ENCODE peak calls at places on chromosomes 3 and 15, in eight cellular contexts. H is uterus; I is CD8-positive, alpha-beta T cell; O is fibroblast of mammary gland; Q is A549; D is colonic mucosa; Z is fibroblast of the aortic adventitia; K is heart right ventricle. M is an unnamed sample.

GRCh38 chr15:48622227-48622626 is 23.3 kb downstream of the FBN1 start:
- DNase-seq in H (no peak), I (no peak), O (peak), Q (no peak), D (no peak), Z (peak), K (no peak), M (peak)

GRCh38 chr15:53558384-53558783 is 201.1 kb downstream of the WDR72 start:
- DNase-seq in H (no peak), I (no peak), O (no peak), Q (no peak), D (no peak), Z (no peak), K (no peak), M (no peak)

GRCh38 chr3:98966862-98967554 is 65.5 kb upstream of the DCBLD2 start:
- DNase-seq in H (no peak), I (no peak), O (peak), Q (peak), D (no peak), Z (no peak), K (no peak), M (no peak)

GRCh38 chr15:52184721-52185120 is 6.5 kb downstream of the GNB5 start:
- DNase-seq in H (no peak), I (no peak), O (no peak), Q (no peak), D (no peak), Z (no peak), K (no peak), M (no peak)

GRCh38 chr15:58931985-58932384 is 1.5 kb downstream of the SLTM start:
- DNase-seq in H (no peak), I (no peak), O (peak), Q (peak), D (peak), Z (peak), K (peak), M (peak)

GRCh38 chr3:172447611-172448579 is at the start of gene GHSR:
- DNase-seq in H (no peak), I (no peak), O (no peak), Q (no peak), D (no peak), Z (no peak), K (no peak), M (no peak)

GRCh38 chr15:99021669-99022068 is 14.1 kb upstream of the PGPEP1L start:
- DNase-seq in H (no peak), I (no peak), O (no peak), Q (no peak), D (no peak), Z (no peak), K (no peak), M (no peak)

GRCh38 chr3:30667250-30667585 is 60.8 kb downstream of the TGFBR2 start:
- DNase-seq in H (no peak), I (no peak), O (no peak), Q (no peak), D (no peak), Z (no peak), K (no peak), M (peak)

GRCh38 chr3:32685604-32686185 is 707 bp downstream of the CNOT10 start:
- DNase-seq in H (no peak), I (no peak), O (peak), Q (peak), D (no peak), Z (peak), K (no peak), M (peak)

GRCh38 chr3:155744091-155744625 is 713 bp downstream of the PLCH1 start:
- DNase-seq in H (no peak), I (no peak), O (no peak), Q (peak), D (peak), Z (peak), K (peak), M (peak)

GRCh38 chr15:61831505-61831921 is 228.7 kb downstream of the VPS13C start:
- DNase-seq in H (no peak), I (no peak), O (no peak), Q (no peak), D (no peak), Z (no peak), K (no peak), M (no peak)

GRCh38 chr3:186931487-186932280 is 1.4 kb downstream of the ST6GAL1 start:
- DNase-seq in H (peak), I (peak), O (peak), Q (no peak), D (peak), Z (peak), K (peak), M (peak)

GRCh38 chr3:192514081-192514753 is 213.1 kb downstream of the FGF12 start:
- DNase-seq in H (no peak), I (no peak), O (peak), Q (peak), D (no peak), Z (peak), K (no peak), M (peak)

GRCh38 chr3:153624310-153625030 is 462.4 kb downstream of the RAP2B start:
- DNase-seq in H (no peak), I (no peak), O (no peak), Q (no peak), D (no peak), Z (no peak), K (no peak), M (no peak)

GRCh38 chr3:25009665-25010064 is 418.4 kb upstream of the RARB start:
- DNase-seq in H (no peak), I (no peak), O (no peak), Q (no peak), D (no peak), Z (no peak), K (no peak), M (no peak)

GRCh38 chr3:138332472-138333073 is 2.9 kb upstream of the NME9 start:
- DNase-seq in H (no peak), I (no peak), O (peak), Q (peak), D (no peak), Z (peak), K (no peak), M (peak)

GRCh38 chr3:149376728-149377407 is 581 bp downstream of the TM4SF1 start:
- DNase-seq in H (no peak), I (no peak), O (peak), Q (no peak), D (no peak), Z (peak), K (peak), M (peak)

GRCh38 chr3:38031022-38031994 is 1.9 kb upstream of the PLCD1 start:
- DNase-seq in H (no peak), I (no peak), O (peak), Q (peak), D (peak), Z (peak), K (no peak), M (peak)

GRCh38 chr15:43241100-43241499 is 20.3 kb upstream of the EPB42 start:
- DNase-seq in H (peak), I (no peak), O (peak), Q (no peak), D (no peak), Z (peak), K (no peak), M (peak)

GRCh38 chr3:110576962-110577361 is 494.7 kb upstream of the NECTIN3 start:
- DNase-seq in H (no peak), I (no peak), O (peak), Q (peak), D (no peak), Z (peak), K (no peak), M (peak)

GRCh38 chr3:88003115-88003755 is 55.6 kb downstream of the CGGBP1 start:
- DNase-seq in H (no peak), I (no peak), O (peak), Q (peak), D (peak), Z (peak), K (no peak), M (peak)

GRCh38 chr3:4928277-4928789 is 50.9 kb upstream of the BHLHE40 start:
- DNase-seq in H (no peak), I (no peak), O (no peak), Q (no peak), D (no peak), Z (no peak), K (no peak), M (no peak)

DNA sequence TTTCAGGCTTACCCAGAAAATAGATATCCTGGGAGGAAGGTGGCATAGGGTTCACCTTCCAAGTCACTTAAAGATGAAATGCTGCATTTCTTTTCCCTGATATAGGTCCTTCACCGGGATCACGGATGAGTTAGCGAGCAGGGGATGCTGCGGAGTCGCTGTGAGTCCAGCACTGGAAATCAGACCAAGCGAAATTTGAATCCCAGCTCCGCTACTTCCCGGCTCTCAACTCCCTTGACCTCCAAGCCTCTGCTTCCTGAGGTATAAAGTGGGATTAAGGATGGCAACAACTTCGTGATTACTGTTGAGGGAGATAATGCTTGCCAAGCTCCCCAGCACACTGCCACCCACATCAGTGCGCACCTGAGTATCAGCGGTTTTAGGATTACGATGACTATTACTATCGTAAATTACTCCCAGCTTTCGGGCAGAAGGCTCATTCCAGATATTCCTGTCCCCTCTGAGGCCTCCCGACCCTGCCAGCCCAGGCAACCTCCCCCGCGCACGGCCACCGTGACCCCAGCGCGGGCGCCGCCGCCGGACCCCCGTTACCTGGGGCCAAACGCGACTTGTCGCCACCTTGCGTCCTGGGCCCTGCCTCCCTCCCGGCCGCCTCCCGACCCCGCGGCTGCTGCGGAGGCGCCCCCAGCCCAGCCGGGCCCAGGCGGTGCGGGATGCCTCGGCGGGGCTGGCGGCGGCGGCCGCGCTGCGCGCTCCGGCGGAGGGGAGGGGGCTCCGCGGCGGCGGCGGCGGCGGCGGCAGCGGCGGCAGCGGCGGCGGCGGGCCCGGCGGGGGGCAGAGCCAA is 542 bp upstream of the GPR27 start:
- DNase-seq in H (no peak), I (no peak), O (no peak), Q (no peak), D (no peak), Z (no peak), K (no peak), M (no peak)
- TF ChIP-seq CTCF in H (no peak), I (no peak), O (no peak), Q (no peak), D (no peak), Z (no peak), K (no peak), M (no peak)

DNA sequence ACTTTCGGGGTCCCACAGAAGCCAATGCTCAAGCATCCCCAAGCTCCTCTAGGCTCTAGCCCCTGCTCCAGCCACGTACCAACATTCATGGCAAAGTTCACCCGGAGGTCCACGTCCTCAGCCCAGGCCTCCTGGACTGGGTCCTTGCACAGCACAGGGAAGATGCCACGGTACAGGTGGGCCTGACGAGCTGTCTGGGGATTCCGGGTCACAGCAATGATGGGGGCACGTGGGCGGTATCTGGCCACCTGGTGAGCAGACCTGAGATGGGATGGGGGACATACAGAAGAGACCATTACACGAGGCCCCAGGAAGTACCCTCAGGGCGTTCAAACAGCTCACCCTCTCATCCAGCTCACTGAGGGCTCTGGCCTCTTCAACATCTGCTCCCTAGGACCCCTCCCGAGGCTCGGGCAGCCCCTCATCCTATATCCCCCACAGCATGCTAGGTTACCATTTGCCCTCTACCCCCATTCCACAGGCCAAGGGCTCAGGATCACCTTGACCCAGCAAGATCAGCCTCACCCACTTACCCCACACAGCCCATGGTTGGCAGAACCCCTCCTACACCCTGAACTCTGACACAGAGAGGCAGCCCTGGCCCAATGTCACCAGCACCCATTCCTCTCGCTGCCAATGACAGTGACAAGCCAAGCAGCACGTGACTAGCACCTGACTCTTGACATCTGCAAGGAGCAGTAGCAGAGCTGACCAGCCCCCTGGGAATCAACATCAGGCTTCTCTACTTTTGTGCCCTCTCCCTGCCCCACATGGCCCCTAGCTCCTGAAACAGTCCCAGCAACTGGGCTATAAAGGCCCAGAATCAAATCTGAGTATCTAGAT is 3.0 kb upstream of the GRAMD2A start:
- DNase-seq in H (no peak), I (no peak), O (no peak), Q (no peak), D (no peak), Z (no peak), K (no peak), M (no peak)
- H3K4me3 ChIP-seq in H (no peak), I (no peak), O (no peak), Q (no peak), D (no peak), Z (no peak), K (no peak), M (no peak)

GRCh38 chr3:129608087-129608935 is 1.8 kb upstream of the PLXND1 start:
- DNase-seq in H (no peak), I (no peak), O (peak), Q (no peak), D (no peak), Z (peak), K (no peak), M (peak)
- TF ChIP-seq CTCF in H (no peak), I (no peak), O (peak), Q (no peak), D (no peak), Z (peak), K (no peak), M (peak)

DNA sequence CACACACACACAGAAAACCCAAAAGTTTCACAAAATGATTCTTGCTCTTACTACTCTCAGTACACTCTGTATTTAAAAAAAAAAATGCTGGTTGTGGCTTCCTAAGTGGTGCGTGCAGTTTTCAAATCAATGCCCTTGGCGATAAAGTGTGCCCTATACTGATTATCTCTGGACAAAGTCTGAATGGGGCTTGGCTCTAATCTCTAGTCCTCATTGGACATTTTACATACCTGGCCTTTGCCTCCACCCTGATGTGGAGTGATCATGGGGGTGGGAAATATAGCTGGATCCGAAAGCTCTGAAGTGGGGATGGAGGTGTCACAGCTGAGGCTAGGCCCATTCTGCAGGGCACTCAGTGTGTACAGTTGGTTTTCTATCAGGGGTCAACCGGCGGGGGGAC is 14.1 kb downstream of the B3GNT5 start:
- DNase-seq in H (no peak), I (no peak), O (no peak), Q (no peak), D (no peak), Z (no peak), K (no peak), M (no peak)
- H3K4me3 ChIP-seq in H (no peak), I (no peak), O (no peak), Q (no peak), D (no peak), Z (no peak), K (no peak), M (no peak)

GRCh38 chr3:189459231-189459630 is 172.0 kb upstream of the TP63 start:
- DNase-seq in H (no peak), I (no peak), O (no peak), Q (no peak), D (no peak), Z (no peak), K (no peak), M (no peak)

GRCh38 chr3:189466004-189466403 is 165.2 kb upstream of the TP63 start:
- DNase-seq in H (no peak), I (no peak), O (no peak), Q (no peak), D (no peak), Z (no peak), K (no peak), M (no peak)

GRCh38 chr3:189460511-189460910 is 170.7 kb upstream of the TP63 start:
- DNase-seq in H (no peak), I (no peak), O (no peak), Q (no peak), D (no peak), Z (no peak), K (no peak), M (no peak)

GRCh38 chr3:189464800-189465199 is 166.4 kb upstream of the TP63 start:
- DNase-seq in H (no peak), I (no peak), O (no peak), Q (no peak), D (no peak), Z (no peak), K (no peak), M (no peak)
- TF ChIP-seq CTCF in H (no peak), I (no peak), O (no peak), Q (no peak), D (no peak), Z (no peak), K (no peak), M (no peak)

DNA sequence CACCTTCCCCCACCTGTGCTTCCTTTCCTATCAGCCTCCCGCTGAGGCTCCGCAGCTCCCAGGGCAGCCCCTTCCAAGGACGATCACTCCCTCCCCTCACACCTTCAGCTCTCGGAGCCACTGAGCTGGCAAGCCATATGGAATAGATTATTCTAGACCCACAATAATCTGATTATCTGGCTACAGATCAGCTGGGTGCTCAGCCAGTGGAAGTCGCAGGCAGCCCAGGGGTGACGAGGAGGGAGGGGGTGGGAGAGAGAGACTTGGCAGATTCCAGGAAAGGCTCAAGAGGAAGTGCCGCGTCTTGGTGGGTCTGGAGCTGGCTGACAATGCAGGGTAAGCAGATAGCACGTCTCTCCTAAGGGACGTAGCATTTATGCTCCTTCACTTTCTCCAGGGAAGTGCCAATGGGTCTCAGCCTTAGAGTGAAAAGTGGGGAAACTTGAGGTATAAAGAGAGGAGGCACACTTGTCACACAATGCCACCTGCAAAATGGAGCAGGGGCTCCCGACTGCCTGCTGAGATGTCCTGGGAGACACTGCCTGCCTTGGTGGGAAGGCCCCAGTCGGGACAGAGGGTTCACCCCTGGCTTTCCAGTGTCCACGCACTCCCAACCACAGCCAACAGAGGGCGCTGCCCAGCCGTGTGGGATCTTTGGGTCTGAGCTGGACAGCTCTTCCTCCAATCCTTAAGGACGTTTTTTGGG is 9.4 kb upstream of the MESP1 start:
- DNase-seq in H (peak), I (peak), O (peak), Q (peak), D (peak), Z (peak), K (peak), M (peak)
- H3K4me3 ChIP-seq in H (no peak), I (no peak), O (no peak), Q (no peak), D (no peak), Z (no peak), K (no peak), M (no peak)

M was measured in fibroblast of pulmonary artery.